ENCODE peak calls at places on chromosomes 2 and 18, in five cellular contexts. G is H1, B is ovary, N is A549, W is tibial nerve. Z is an unnamed sample.
A peak's percentile ranks its signal among the peaks of the same experiment; 100 is the strongest.

GRCh38 chr2:217790195-217790594 is 212.6 kb downstream of the TNS1 start:
- DNase-seq in G (no peak), B (peak; percentile 33), N (no peak), W (peak; percentile 4), Z (no peak)

GRCh38 chr2:1930956-1931914 is 186.9 kb upstream of the PXDN start:
- DNase-seq in G (no peak), B (no peak), N (peak; percentile 11), W (no peak), Z (no peak)

GRCh38 chr18:74234326-74235171 is 57.2 kb downstream of the CYB5A start:
- DNase-seq in G (no peak), B (peak; percentile 61), N (peak; percentile 83), W (peak; percentile 63), Z (peak; percentile 44)

GRCh38 chr2:24723668-24724067 is 69.5 kb downstream of the PTRHD1 start:
- DNase-seq in G (no peak), B (no peak), N (no peak), W (no peak), Z (no peak)

GRCh38 chr2:199471443-199472057 is 13.8 kb upstream of the SATB2 start:
- DNase-seq in G (no peak), B (no peak), N (peak; percentile 71), W (peak; percentile 38), Z (peak; percentile 63)

GRCh38 chr2:166900700-166901099 is 12.4 kb downstream of the XIRP2 start:
- DNase-seq in G (no peak), B (no peak), N (peak; percentile 11), W (no peak), Z (no peak)

GRCh38 chr2:147030966-147031760 is 813.7 kb upstream of the ACVR2A start:
- DNase-seq in G (no peak), B (no peak), N (no peak), W (no peak), Z (no peak)

GRCh38 chr2:67260348-67261277 is 136.5 kb upstream of the ETAA1 start:
- DNase-seq in G (no peak), B (peak; percentile 83), N (peak; percentile 86), W (peak; percentile 47), Z (peak; percentile 29)

GRCh38 chr18:40109251-40110049 is 1845.6 kb upstream of the PIK3C3 start:
- DNase-seq in G (no peak), B (no peak), N (no peak), W (no peak), Z (no peak)

GRCh38 chr2:55620123-55620779 is 2.8 kb upstream of the PPP4R3B start:
- DNase-seq in G (no peak), B (no peak), N (peak; percentile 62), W (no peak), Z (no peak)

GRCh38 chr2:101823849-101824248 is 126.3 kb downstream of the MAP4K4 start:
- DNase-seq in G (no peak), B (no peak), N (no peak), W (no peak), Z (no peak)

GRCh38 chr18:67402543-67402942 is 114.0 kb downstream of the DSEL start:
- DNase-seq in G (no peak), B (no peak), N (no peak), W (no peak), Z (no peak)

GRCh38 chr18:40570615-40571014 is 1384.4 kb upstream of the PIK3C3 start:
- DNase-seq in G (no peak), B (no peak), N (no peak), W (no peak), Z (no peak)

GRCh38 chr2:33409417-33409955 is 67.0 kb upstream of the RASGRP3 start:
- DNase-seq in G (no peak), B (no peak), N (no peak), W (no peak), Z (no peak)

GRCh38 chr2:64482765-64483504 is 29.0 kb downstream of the LGALSL start:
- DNase-seq in G (no peak), B (no peak), N (no peak), W (no peak), Z (peak; percentile 44)

GRCh38 chr2:162063281-162063680 is 10.7 kb downstream of the DPP4 start:
- DNase-seq in G (no peak), B (no peak), N (no peak), W (no peak), Z (no peak)

GRCh38 chr18:58527116-58528010 is 101.5 kb downstream of the ALPK2 start:
- DNase-seq in G (no peak), B (no peak), N (peak; percentile 92), W (no peak), Z (no peak)

GRCh38 chr2:12721571-12722444 is 5.1 kb downstream of the TRIB2 start:
- DNase-seq in G (no peak), B (no peak), N (no peak), W (no peak), Z (no peak)

GRCh38 chr2:74747411-74748080 is 86.4 kb upstream of the HK2 start:
- DNase-seq in G (no peak), B (peak; percentile 38), N (no peak), W (no peak), Z (no peak)

GRCh38 chr18:12838178-12838634 is 45.8 kb downstream of the PTPN2 start:
- DNase-seq in G (no peak), B (peak; percentile 30), N (peak; percentile 92), W (peak; percentile 14), Z (peak; percentile 60)

GRCh38 chr2:119741868-119742267 is 17.9 kb upstream of the PTPN4 start:
- DNase-seq in G (no peak), B (no peak), N (no peak), W (no peak), Z (no peak)

GRCh38 chr18:8854962-8855361 is 149.6 kb downstream of the MTCL1 start:
- DNase-seq in G (no peak), B (no peak), N (no peak), W (no peak), Z (no peak)

GRCh38 chr18:74513149-74513882 is 17.2 kb downstream of the CNDP2 start:
- DNase-seq in G (no peak), B (no peak), N (no peak), W (no peak), Z (peak; percentile 21)

GRCh38 chr2:65130440-65131175 is 702 bp upstream of the RAB1A start:
- DNase-seq in G (no peak), B (no peak), N (no peak), W (peak; percentile 53), Z (no peak)

GRCh38 chr2:38982497-38982896 is 92.8 kb downstream of the ARHGEF33 start:
- DNase-seq in G (no peak), B (no peak), N (no peak), W (no peak), Z (no peak)

GRCh38 chr2:187541086-187542085 is 12.8 kb downstream of the TFPI start:
- DNase-seq in G (no peak), B (no peak), N (peak; percentile 96), W (peak; percentile 57), Z (no peak)

GRCh38 chr2:3289526-3289925 is 88.1 kb downstream of the EIPR1 start:
- DNase-seq in G (no peak), B (no peak), N (no peak), W (no peak), Z (peak; percentile 17)

GRCh38 chr2:73494031-73494430 is 108.4 kb downstream of the ALMS1 start:
- DNase-seq in G (no peak), B (no peak), N (peak; percentile 30), W (no peak), Z (no peak)

GRCh38 chr2:12675352-12675795 is 41.4 kb upstream of the TRIB2 start:
- DNase-seq in G (no peak), B (no peak), N (no peak), W (no peak), Z (peak; percentile 64)

GRCh38 chr18:77870238-77870637 is 620.6 kb downstream of the GALR1 start:
- DNase-seq in G (no peak), B (no peak), N (no peak), W (no peak), Z (no peak)
- TF ChIP-seq EP300 in G (no peak), B (no peak), N (no peak), W (no peak), Z (no peak)

GRCh38 chr2:160271166-160272086 is 71.4 kb upstream of the ITGB6 start:
- DNase-seq in G (no peak), B (peak; percentile 41), N (no peak), W (no peak), Z (no peak)
- TF ChIP-seq EP300 in G (no peak), B (no peak), N (no peak), W (no peak), Z (no peak)

DNA sequence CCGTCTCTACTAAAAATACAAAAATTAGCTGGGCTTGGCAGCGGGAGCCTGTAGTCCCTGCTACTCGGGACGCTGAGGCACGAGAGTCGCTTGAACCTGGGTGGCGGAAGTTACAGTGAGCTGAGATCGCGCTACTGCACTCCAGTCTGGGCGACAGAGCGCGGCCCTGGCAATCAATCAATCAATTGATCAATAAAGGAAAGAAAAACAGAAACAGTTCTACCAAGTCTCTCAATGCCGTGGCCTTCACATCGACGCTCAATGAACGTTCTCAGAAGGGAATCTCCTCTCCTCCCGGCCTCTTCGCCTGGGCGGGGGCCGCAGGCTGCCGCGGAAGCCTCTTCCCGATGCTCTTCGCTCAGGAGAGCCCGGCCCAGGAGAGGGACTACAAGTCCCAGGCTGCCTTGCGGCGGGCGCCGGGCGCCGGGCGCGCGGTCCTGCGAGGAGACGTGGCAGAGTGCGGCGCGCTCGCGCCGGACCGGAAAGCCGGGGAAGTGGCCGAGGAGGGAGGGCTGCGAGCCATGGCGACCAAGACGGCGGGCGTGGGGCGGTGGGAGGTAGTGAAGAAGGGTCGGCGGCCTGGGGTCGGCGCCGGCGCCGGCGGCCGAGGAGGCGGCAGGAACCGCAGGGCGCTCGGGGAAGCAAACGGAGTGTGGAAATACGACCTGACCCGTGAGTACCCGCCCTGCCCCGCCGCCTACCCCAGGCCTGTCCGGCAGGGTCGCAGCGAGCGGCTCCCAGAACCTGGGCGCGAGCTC is at the start of gene TMEM214:
- DNase-seq in G (peak; percentile 39), B (peak; percentile 88), N (peak; percentile 91), W (peak; percentile 76), Z (peak; percentile 92)
- TF ChIP-seq EP300 in G (no peak), B (no peak), N (no peak), W (peak; percentile 26), Z (no peak)

GRCh38 chr18:68984342-68984741 is 186.5 kb downstream of the CCDC102B start:
- DNase-seq in G (no peak), B (no peak), N (no peak), W (no peak), Z (no peak)

GRCh38 chr18:68991281-68991680 is 193.4 kb downstream of the CCDC102B start:
- DNase-seq in G (no peak), B (no peak), N (no peak), W (no peak), Z (no peak)

GRCh38 chr18:68983126-68983525 is 185.2 kb downstream of the CCDC102B start:
- DNase-seq in G (no peak), B (no peak), N (no peak), W (no peak), Z (no peak)

GRCh38 chr18:68979737-68980136 is 181.9 kb downstream of the CCDC102B start:
- DNase-seq in G (no peak), B (no peak), N (no peak), W (no peak), Z (no peak)

DNA sequence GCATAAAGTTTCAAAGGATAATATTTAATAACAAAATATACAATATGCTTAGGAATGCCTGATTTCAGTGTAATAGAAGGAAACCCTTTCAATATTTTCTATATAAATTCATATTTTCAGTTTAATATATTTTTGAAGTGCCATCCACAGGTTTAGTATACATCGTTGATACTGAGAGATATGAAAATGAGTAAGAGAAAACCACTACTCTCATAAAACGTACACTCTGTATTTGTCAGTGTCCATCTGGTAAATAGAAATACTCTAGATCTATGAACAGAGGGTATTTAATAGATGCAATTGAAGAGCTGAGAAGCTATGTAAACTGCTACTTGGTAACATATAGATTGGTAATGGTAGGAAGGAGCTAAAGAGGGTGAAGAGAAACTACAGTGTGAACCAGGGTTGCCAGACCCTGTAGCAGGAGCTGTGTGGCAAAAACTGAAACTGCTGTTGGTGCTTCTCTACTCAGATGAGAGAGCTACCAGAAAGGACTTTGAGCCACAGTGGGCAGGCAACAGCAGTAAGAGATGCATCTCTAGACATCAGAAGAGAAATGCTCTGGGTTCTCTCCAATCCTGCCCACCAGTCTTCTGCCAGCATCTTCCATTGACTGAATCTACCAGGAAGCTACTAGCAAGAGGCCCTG is 187.4 kb downstream of the CCDC102B start:
- DNase-seq in G (no peak), B (no peak), N (no peak), W (no peak), Z (no peak)
- TF ChIP-seq EP300 in G (no peak), B (no peak), N (no peak), W (no peak), Z (no peak)